ENCODE peak calls at places on chromosome 2, in seven cellular contexts. W, L, V, K, J, X and H are unnamed samples.

GRCh38 chr2:111930404-111930803 is 32.0 kb downstream of the MERTK start:
- DNase-seq in W (no peak), L (no peak), V (no peak), K (no peak), J (no peak), X (no peak), H (no peak)

GRCh38 chr2:24048662-24049484 is 668 bp upstream of the FKBP1B start:
- DNase-seq in W (no peak), L (no peak), V (no peak), K (no peak), J (no peak), X (no peak), H (no peak)

GRCh38 chr2:128309341-128310093 is 9.2 kb downstream of the HS6ST1 start:
- DNase-seq in W (peak), L (peak), V (no peak), K (peak), J (peak), X (peak), H (no peak)

GRCh38 chr2:68870215-68870614 is 982 bp downstream of the BMP10 start:
- DNase-seq in W (no peak), L (peak), V (no peak), K (no peak), J (no peak), X (no peak), H (no peak)

GRCh38 chr2:212337486-212338343 is 200.9 kb downstream of the ERBB4 start:
- DNase-seq in W (no peak), L (no peak), V (no peak), K (no peak), J (no peak), X (no peak), H (no peak)

GRCh38 chr2:246489-247145 is 17.2 kb downstream of the SH3YL1 start:
- DNase-seq in W (no peak), L (peak), V (peak), K (peak), J (no peak), X (peak), H (no peak)

GRCh38 chr2:54658548-54659207 is 64.8 kb upstream of the EML6 start:
- DNase-seq in W (no peak), L (peak), V (no peak), K (no peak), J (no peak), X (no peak), H (no peak)

GRCh38 chr2:108278631-108279030 is 10.1 kb upstream of the SULT1C2 start:
- DNase-seq in W (no peak), L (peak), V (no peak), K (no peak), J (no peak), X (no peak), H (no peak)

GRCh38 chr2:209113030-209113429 is 310.8 kb upstream of the MAP2 start:
- DNase-seq in W (no peak), L (no peak), V (no peak), K (no peak), J (no peak), X (no peak), H (no peak)

GRCh38 chr2:46239847-46240181 is 57.4 kb upstream of the EPAS1 start:
- DNase-seq in W (no peak), L (no peak), V (no peak), K (no peak), J (no peak), X (no peak), H (no peak)

GRCh38 chr2:134466141-134466540 is 212.3 kb downstream of the MGAT5 start:
- DNase-seq in W (no peak), L (no peak), V (peak), K (peak), J (peak), X (peak), H (no peak)

GRCh38 chr2:126359494-126359893 is 296.5 kb upstream of the GYPC start:
- DNase-seq in W (no peak), L (peak), V (peak), K (no peak), J (no peak), X (no peak), H (no peak)

GRCh38 chr2:238038203-238038602 is 22.6 kb upstream of the SCLY start:
- DNase-seq in W (no peak), L (no peak), V (no peak), K (no peak), J (no peak), X (no peak), H (no peak)

GRCh38 chr2:33419548-33420255 is 56.7 kb upstream of the RASGRP3 start:
- DNase-seq in W (no peak), L (peak), V (no peak), K (no peak), J (no peak), X (no peak), H (no peak)

GRCh38 chr2:177165731-177166711 is 46.6 kb upstream of the HNRNPA3 start:
- DNase-seq in W (peak), L (peak), V (peak), K (no peak), J (no peak), X (no peak), H (no peak)

GRCh38 chr2:33033524-33034150 is 86.9 kb downstream of the LTBP1 start:
- DNase-seq in W (no peak), L (peak), V (peak), K (no peak), J (no peak), X (no peak), H (no peak)

GRCh38 chr2:238945433-238946150 is 97.7 kb downstream of the TWIST2 start:
- DNase-seq in W (peak), L (peak), V (peak), K (no peak), J (peak), X (peak), H (peak)

GRCh38 chr2:197011777-197012641 is 85.5 kb upstream of the PGAP1 start:
- DNase-seq in W (no peak), L (peak), V (peak), K (no peak), J (no peak), X (peak), H (no peak)

GRCh38 chr2:240840435-240841060 is 20.5 kb upstream of the KIF1A start:
- DNase-seq in W (peak), L (peak), V (peak), K (peak), J (peak), X (peak), H (no peak)

GRCh38 chr2:85799215-85799956 is 45.6 kb downstream of the ATOH8 start:
- DNase-seq in W (peak), L (no peak), V (peak), K (peak), J (no peak), X (no peak), H (peak)

GRCh38 chr2:25286025-25286400 is 55.7 kb downstream of the DNMT3A start:
- DNase-seq in W (peak), L (no peak), V (no peak), K (no peak), J (no peak), X (no peak), H (no peak)

GRCh38 chr2:12694990-12695774 is 21.6 kb upstream of the TRIB2 start:
- DNase-seq in W (no peak), L (no peak), V (no peak), K (no peak), J (no peak), X (no peak), H (no peak)

GRCh38 chr2:203578511-203579130 is 43.5 kb upstream of the RAPH1 start:
- DNase-seq in W (no peak), L (no peak), V (no peak), K (no peak), J (no peak), X (no peak), H (no peak)

GRCh38 chr2:105738658-105739051 is 6.1 kb upstream of the NCK2 start:
- DNase-seq in W (no peak), L (no peak), V (no peak), K (no peak), J (no peak), X (no peak), H (no peak)

GRCh38 chr2:61277756-61278155 is 115.8 kb downstream of the C2orf74 start:
- DNase-seq in W (no peak), L (no peak), V (no peak), K (no peak), J (no peak), X (no peak), H (no peak)

GRCh38 chr2:10224734-10225133 is 78.0 kb upstream of the HPCAL1 start:
- DNase-seq in W (no peak), L (no peak), V (no peak), K (no peak), J (no peak), X (no peak), H (no peak)

GRCh38 chr2:150729495-150729955 is 242.1 kb upstream of the RND3 start:
- DNase-seq in W (no peak), L (peak), V (no peak), K (no peak), J (no peak), X (no peak), H (no peak)

GRCh38 chr2:239966848-239967136 is 58.4 kb downstream of the NDUFA10 start:
- DNase-seq in W (no peak), L (no peak), V (no peak), K (no peak), J (peak), X (no peak), H (no peak)

GRCh38 chr2:16244153-16244965 is 304.0 kb downstream of the MYCN start:
- DNase-seq in W (no peak), L (no peak), V (no peak), K (no peak), J (no peak), X (no peak), H (no peak)

GRCh38 chr2:29106980-29107388 is 8.2 kb upstream of the CLIP4 start:
- DNase-seq in W (no peak), L (peak), V (no peak), K (no peak), J (no peak), X (no peak), H (no peak)

GRCh38 chr2:35347561-35347960 is 1008.0 kb upstream of the CRIM1 start:
- DNase-seq in W (no peak), L (no peak), V (no peak), K (no peak), J (no peak), X (no peak), H (no peak)

GRCh38 chr2:10043906-10044601 is 704 bp downstream of the KLF11 start:
- DNase-seq in W (peak), L (peak), V (peak), K (peak), J (peak), X (peak), H (peak)

GRCh38 chr2:165833156-165833555 is 39.1 kb upstream of the GALNT3 start:
- DNase-seq in W (no peak), L (peak), V (no peak), K (no peak), J (no peak), X (no peak), H (peak)

GRCh38 chr2:69514406-69514805 is 77.2 kb upstream of the NFU1 start:
- DNase-seq in W (no peak), L (peak), V (no peak), K (no peak), J (no peak), X (no peak), H (no peak)

GRCh38 chr2:72159211-72159610 is 11.5 kb upstream of the CYP26B1 start:
- DNase-seq in W (no peak), L (no peak), V (no peak), K (no peak), J (no peak), X (no peak), H (no peak)

GRCh38 chr2:72156872-72157271 is 9.2 kb upstream of the CYP26B1 start:
- DNase-seq in W (no peak), L (no peak), V (no peak), K (no peak), J (no peak), X (no peak), H (no peak)

GRCh38 chr2:72155737-72156136 is 8.1 kb upstream of the CYP26B1 start:
- DNase-seq in W (no peak), L (no peak), V (no peak), K (no peak), J (no peak), X (no peak), H (no peak)

GRCh38 chr2:72159611-72160010 is 11.9 kb upstream of the CYP26B1 start:
- DNase-seq in W (no peak), L (no peak), V (no peak), K (no peak), J (no peak), X (no peak), H (no peak)

GRCh38 chr2:72157871-72158771 is 10.5 kb upstream of the CYP26B1 start:
- DNase-seq in W (no peak), L (no peak), V (no peak), K (no peak), J (no peak), X (no peak), H (peak)
- TF ChIP-seq POLR2A in W (no peak), L (no peak), V (no peak), K (no peak), J (no peak), X (no peak), H (no peak)

GRCh38 chr2:191756753-191757152 is 78.8 kb downstream of the NABP1 start:
- DNase-seq in W (no peak), L (no peak), V (no peak), K (no peak), J (no peak), X (no peak), H (no peak)
- H3K27ac ChIP-seq in W (no peak), L (no peak), V (no peak), K (no peak), J (no peak), X (no peak), H (no peak)

DNA sequence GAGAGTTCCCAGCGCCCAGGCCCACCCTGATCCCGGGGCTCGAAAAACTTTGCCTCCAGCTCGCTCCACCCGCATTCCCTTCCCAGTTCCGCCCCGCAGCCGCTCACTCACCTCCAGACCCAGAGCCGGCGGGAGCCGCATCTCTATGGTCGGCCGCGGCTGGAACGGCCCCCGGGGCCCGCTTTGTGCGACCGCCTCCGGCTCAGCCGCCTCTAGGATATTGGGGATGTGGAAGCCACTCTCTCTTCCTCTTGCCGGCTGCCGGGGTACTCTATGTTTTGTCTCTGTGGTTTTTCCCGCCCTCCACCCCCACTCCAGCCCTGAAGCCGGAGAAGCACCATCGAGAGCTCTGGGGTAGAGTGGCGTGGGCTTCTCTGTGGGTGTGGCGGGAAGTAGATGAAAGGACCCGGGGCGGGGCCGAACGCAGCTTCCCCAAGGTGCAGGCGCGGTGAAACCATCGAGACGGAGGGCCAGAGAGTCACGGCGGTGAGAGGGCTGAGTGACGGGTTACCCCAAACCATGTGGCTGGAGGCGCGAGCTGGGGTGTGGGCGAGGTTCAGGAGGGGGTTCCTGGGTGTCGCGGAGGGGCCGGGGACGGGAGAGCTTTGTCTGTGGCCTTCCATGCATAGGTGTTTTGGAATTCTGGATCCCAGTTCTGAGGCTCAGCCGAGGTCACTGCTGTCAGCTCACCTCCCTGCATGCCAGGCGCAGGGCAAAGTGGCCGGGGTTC is at the start of the genes BCS1L and ZNF142:
- DNase-seq in W (peak), L (peak), V (peak), K (peak), J (peak), X (peak), H (peak)
- TF ChIP-seq POLR2A in W (peak), L (no peak), V (peak), K (peak), J (peak), X (peak), H (no peak)

GRCh38 chr2:97870396-97870843 is 125.3 kb downstream of the TMEM131 start:
- DNase-seq in W (no peak), L (peak), V (peak), K (no peak), J (no peak), X (peak), H (peak)
- H3K27ac ChIP-seq in W (peak), L (peak), V (peak), K (no peak), J (peak), X (peak), H (peak)

GRCh38 chr2:26770986-26771586 is 7.0 kb downstream of the SLC35F6 start:
- DNase-seq in W (peak), L (peak), V (peak), K (peak), J (peak), X (peak), H (peak)

GRCh38 chr2:26776195-26776594 is 9.7 kb upstream of the CENPA start:
- DNase-seq in W (no peak), L (no peak), V (no peak), K (no peak), J (no peak), X (no peak), H (no peak)

GRCh38 chr2:26769501-26769850 is 5.4 kb downstream of the SLC35F6 start:
- DNase-seq in W (no peak), L (no peak), V (no peak), K (no peak), J (no peak), X (peak), H (no peak)

GRCh38 chr2:26768759-26769500 is 4.8 kb downstream of the SLC35F6 start:
- DNase-seq in W (peak), L (no peak), V (peak), K (no peak), J (peak), X (peak), H (peak)

GRCh38 chr2:26772064-26773001 is 8.2 kb downstream of the SLC35F6 start:
- DNase-seq in W (peak), L (peak), V (peak), K (peak), J (peak), X (peak), H (peak)
- TF ChIP-seq POLR2A in W (peak), L (no peak), V (no peak), K (peak), J (peak), X (no peak), H (no peak)

GRCh38 chr2:120883607-120884405 is 148.1 kb downstream of the GLI2 start:
- DNase-seq in W (no peak), L (no peak), V (no peak), K (no peak), J (no peak), X (peak), H (no peak)
- H3K27ac ChIP-seq in W (no peak), L (no peak), V (no peak), K (no peak), J (no peak), X (no peak), H (no peak)

GRCh38 chr2:230172156-230172555 is 47.6 kb downstream of the SP110 start:
- DNase-seq in W (no peak), L (no peak), V (no peak), K (no peak), J (no peak), X (no peak), H (no peak)
- TF ChIP-seq POLR2A in W (no peak), L (no peak), V (no peak), K (no peak), J (no peak), X (no peak), H (no peak)

DNA sequence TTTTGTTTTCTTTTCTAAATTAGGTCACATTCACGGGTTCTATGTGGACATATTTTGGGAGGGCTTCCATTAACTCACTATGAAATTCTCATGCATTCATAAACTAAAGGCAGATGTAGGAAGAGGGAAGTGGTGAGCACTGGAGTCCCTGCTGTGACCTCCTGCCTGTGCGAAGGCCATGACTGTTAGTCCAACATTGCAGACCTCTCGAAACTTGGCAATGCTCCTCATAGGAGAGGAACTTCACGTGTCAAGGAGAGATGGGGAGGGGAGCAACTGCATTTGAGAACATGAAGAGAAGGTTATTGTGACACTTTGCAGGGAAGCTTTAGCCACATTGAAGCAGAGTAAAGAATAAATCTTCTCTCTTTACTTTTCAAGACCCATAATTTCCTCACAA is 126.4 kb upstream of the HNMT start:
- DNase-seq in W (no peak), L (no peak), V (no peak), K (no peak), J (no peak), X (no peak), H (no peak)
- H3K27ac ChIP-seq in W (no peak), L (no peak), V (no peak), K (no peak), J (no peak), X (no peak), H (no peak)

GRCh38 chr2:215862211-215862610 is 151.1 kb downstream of the MREG start:
- DNase-seq in W (no peak), L (no peak), V (no peak), K (no peak), J (no peak), X (no peak), H (no peak)
- TF ChIP-seq POLR2A in W (no peak), L (no peak), V (no peak), K (no peak), J (no peak), X (no peak), H (no peak)

DNA sequence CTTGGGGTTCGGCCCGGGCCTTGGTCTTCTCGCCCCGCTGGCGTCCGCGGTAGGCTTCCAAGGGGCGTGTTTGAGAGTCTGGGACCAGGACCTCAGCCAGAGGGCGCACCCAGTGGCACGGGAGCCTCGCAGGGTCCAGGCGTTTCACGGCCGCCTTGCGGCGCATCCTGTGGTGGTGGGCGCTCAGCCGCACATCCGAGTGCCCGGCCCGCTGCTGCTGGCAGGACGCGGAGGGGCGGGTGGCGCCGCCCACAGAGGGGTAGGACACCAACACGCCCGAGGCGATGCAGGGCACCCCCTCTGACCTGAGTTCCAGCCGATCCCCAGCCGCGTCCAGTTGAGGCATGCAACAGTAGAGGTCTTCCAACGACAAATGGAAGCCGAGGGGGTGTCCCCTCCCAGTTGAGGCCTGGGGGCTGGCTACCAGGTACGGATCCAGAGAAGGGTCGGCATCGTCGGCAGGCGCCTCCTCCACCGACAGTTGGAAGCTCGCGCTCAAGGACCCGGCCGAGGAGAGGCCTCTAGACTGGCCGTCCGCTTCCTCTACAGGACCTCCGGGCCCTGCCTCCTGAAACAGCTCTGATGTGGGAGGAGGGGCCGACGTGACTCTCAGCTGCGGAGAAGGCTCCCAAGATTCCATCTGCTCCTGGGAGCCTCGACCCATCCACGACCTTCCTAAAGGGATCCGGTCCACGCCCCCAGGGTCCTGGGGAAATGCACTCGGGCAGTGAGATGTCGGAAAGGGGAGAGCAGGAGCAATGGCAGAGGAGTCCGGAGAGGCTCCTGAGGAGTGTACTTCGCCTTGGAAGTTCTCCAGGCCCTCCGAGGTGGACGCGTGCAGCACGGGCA is 6.3 kb downstream of the C2orf81 start:
- DNase-seq in W (peak), L (no peak), V (no peak), K (peak), J (peak), X (no peak), H (no peak)
- H3K27ac ChIP-seq in W (peak), L (no peak), V (no peak), K (no peak), J (peak), X (no peak), H (peak)